ENCODE peak calls at places on chromosomes 13 and 19, in ten cellular contexts. M is BE2C, J is GM13976, D is heart right ventricle, C is ascending aorta, G is astrocyte of the spinal cord, L is mucosa of descending colon, I is Calu3, N is testis, Z is activated B cell treated with CpG ODN at 0.5 μM for 24 hours. H is an unnamed sample.

GRCh38 chr19:4477034-4477801 is 5.1 kb downstream of the HDGFL2 start:
- DNase-seq in M (no peak), J (no peak), D (no peak), C (no peak), G (no peak), L (no peak), I (no peak), N (no peak), Z (no peak), H (no peak)

GRCh38 chr19:13208131-13208963 is 58.1 kb downstream of the IER2 start:
- DNase-seq in M (no peak), J (peak; percentile 92), D (no peak), C (peak; percentile 80), G (peak; percentile 61), L (peak; percentile 63), I (no peak), N (peak; percentile 39), Z (peak; percentile 47), H (no peak)

GRCh38 chr19:51144482-51145045 is 2.5 kb downstream of the SIGLEC7 start:
- DNase-seq in M (no peak), J (no peak), D (no peak), C (no peak), G (no peak), L (peak; percentile 19), I (no peak), N (no peak), Z (no peak), H (no peak)

GRCh38 chr19:45492627-45493470 is 4.0 kb downstream of the RTN2 start:
- DNase-seq in M (no peak), J (peak; percentile 84), D (peak; percentile 65), C (no peak), G (peak; percentile 63), L (peak; percentile 57), I (no peak), N (no peak), Z (no peak), H (no peak)

GRCh38 chr13:44188257-44188656 is 185.4 kb upstream of the SERP2 start:
- DNase-seq in M (no peak), J (no peak), D (no peak), C (no peak), G (peak; percentile 32), L (no peak), I (no peak), N (no peak), Z (no peak), H (no peak)

GRCh38 chr13:77138813-77139212 is 111.9 kb upstream of the FBXL3 start:
- DNase-seq in M (no peak), J (no peak), D (no peak), C (no peak), G (no peak), L (no peak), I (no peak), N (no peak), Z (no peak), H (no peak)

GRCh38 chr13:111384441-111385181 is 64.2 kb downstream of the TEX29 start:
- DNase-seq in M (no peak), J (no peak), D (no peak), C (peak; percentile 37), G (no peak), L (no peak), I (no peak), N (no peak), Z (no peak), H (peak; percentile 5)

GRCh38 chr19:58328999-58329398 is 2.2 kb downstream of the ZSCAN22 start:
- DNase-seq in M (peak; percentile 52), J (no peak), D (no peak), C (no peak), G (no peak), L (no peak), I (peak; percentile 30), N (no peak), Z (no peak), H (no peak)

GRCh38 chr13:34933349-34933748 is 8.7 kb upstream of the NBEA start:
- DNase-seq in M (no peak), J (no peak), D (no peak), C (no peak), G (no peak), L (no peak), I (no peak), N (no peak), Z (no peak), H (no peak)

GRCh38 chr13:110726726-110727125 is 13.2 kb downstream of the ING1 start:
- DNase-seq in M (no peak), J (peak; percentile 47), D (no peak), C (no peak), G (no peak), L (no peak), I (no peak), N (no peak), Z (no peak), H (no peak)

GRCh38 chr19:57560049-57560491 is 407 bp upstream of the ZNF550 start:
- DNase-seq in M (no peak), J (no peak), D (peak; percentile 49), C (peak; percentile 63), G (peak; percentile 51), L (peak; percentile 50), I (no peak), N (no peak), Z (no peak), H (no peak)

GRCh38 chr19:31304877-31305312 is 44.3 kb downstream of the TSHZ3 start:
- DNase-seq in M (no peak), J (no peak), D (no peak), C (no peak), G (no peak), L (no peak), I (no peak), N (no peak), Z (no peak), H (no peak)

GRCh38 chr19:50697414-50698124 is 22.0 kb downstream of the SHANK1 start:
- DNase-seq in M (no peak), J (no peak), D (no peak), C (no peak), G (no peak), L (no peak), I (no peak), N (no peak), Z (no peak), H (no peak)

GRCh38 chr19:30163663-30164062 is 208.5 kb upstream of the ZNF536 start:
- DNase-seq in M (no peak), J (peak; percentile 12), D (no peak), C (peak; percentile 41), G (no peak), L (no peak), I (no peak), N (no peak), Z (no peak), H (no peak)

GRCh38 chr13:47798906-47799305 is 202.2 kb downstream of the SUCLA2 start:
- DNase-seq in M (no peak), J (no peak), D (no peak), C (no peak), G (peak; percentile 25), L (no peak), I (no peak), N (no peak), Z (no peak), H (no peak)

GRCh38 chr19:40524133-40524549 is 52.5 kb upstream of the SHKBP1 start:
- DNase-seq in M (no peak), J (no peak), D (no peak), C (no peak), G (no peak), L (no peak), I (no peak), N (no peak), Z (no peak), H (no peak)

GRCh38 chr19:40517248-40517647 is 50.4 kb downstream of the SPTBN4 start:
- DNase-seq in M (no peak), J (no peak), D (no peak), C (no peak), G (no peak), L (no peak), I (no peak), N (no peak), Z (no peak), H (no peak)

GRCh38 chr19:40521276-40521675 is 54.5 kb downstream of the SPTBN4 start:
- DNase-seq in M (peak; percentile 37), J (no peak), D (no peak), C (no peak), G (peak; percentile 15), L (no peak), I (no peak), N (no peak), Z (no peak), H (no peak)

GRCh38 chr19:40523322-40524047 is 53.2 kb upstream of the SHKBP1 start:
- DNase-seq in M (peak; percentile 88), J (peak; percentile 75), D (peak; percentile 35), C (peak; percentile 68), G (peak; percentile 31), L (peak; percentile 71), I (peak; percentile 85), N (peak; percentile 81), Z (no peak), H (no peak)

GRCh38 chr19:40519352-40520322 is 52.8 kb downstream of the SPTBN4 start:
- DNase-seq in M (no peak), J (no peak), D (peak; percentile 33), C (no peak), G (no peak), L (no peak), I (peak; percentile 74), N (no peak), Z (no peak), H (no peak)
- TF ChIP-seq CTCF in M (no peak), J (no peak), D (no peak), C (no peak), G (no peak), L (no peak), I (no peak), N (no peak), Z (no peak), H (no peak)

DNA sequence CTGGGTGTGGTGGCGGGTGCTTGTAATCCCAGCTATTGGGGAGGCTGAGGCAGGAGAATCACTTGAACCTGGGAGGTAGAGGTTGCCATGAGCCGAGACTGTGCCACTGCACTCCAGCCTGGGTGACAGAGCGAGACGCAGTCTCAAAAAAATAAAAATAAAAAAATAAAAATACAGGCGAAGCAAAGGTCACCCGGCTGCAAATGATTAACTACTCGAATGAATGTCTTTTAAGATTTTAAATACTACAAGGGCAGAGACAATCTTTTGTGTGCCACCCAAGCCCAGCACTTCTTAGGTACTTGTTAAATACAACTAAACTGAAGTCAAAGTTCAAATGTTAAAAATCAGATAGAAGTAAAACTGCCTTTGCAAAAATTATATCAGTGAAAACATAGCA is 6.7 kb downstream of the LNX2 start:
- DNase-seq in M (no peak), J (no peak), D (no peak), C (no peak), G (no peak), L (no peak), I (no peak), N (no peak), Z (no peak), H (no peak)
- TF ChIP-seq CTCF in M (no peak), J (no peak), D (no peak), C (no peak), G (no peak), L (no peak), I (no peak), N (no peak), Z (no peak), H (no peak)

GRCh38 chr19:18653853-18654252 is 17.0 kb downstream of the KLHL26 start:
- DNase-seq in M (no peak), J (no peak), D (no peak), C (no peak), G (no peak), L (no peak), I (no peak), N (no peak), Z (no peak), H (no peak)
- TF ChIP-seq CTCF in M (no peak), J (no peak), D (no peak), C (no peak), G (no peak), L (no peak), I (no peak), N (no peak), Z (no peak), H (no peak)

GRCh38 chr19:37172368-37173366 is at the start of gene ZNF585A:
- DNase-seq in M (peak; percentile 91), J (peak; percentile 82), D (peak; percentile 86), C (peak; percentile 97), G (peak; percentile 97), L (peak; percentile 93), I (peak; percentile 88), N (peak; percentile 98), Z (peak; percentile 77), H (peak; percentile 87)
- TF ChIP-seq CTCF in M (peak; percentile 38), J (no peak), D (peak; percentile 57), C (no peak), G (peak; percentile 38), L (peak; percentile 38), I (no peak), N (peak; percentile 16), Z (no peak), H (no peak)